ENCODE peak calls at places on chromosomes 13 and 19, in eight cellular contexts. R is SW480; Y is PC-3; V is WTC11; D is Right ventricle myocardium inferior; L is activated CD4-positive, alpha-beta T cell treated with anti-CD3 and anti-CD28 coated beads for 36 hours; B is NCI-H2081; P is activated T-helper 1 cell treated with Interleukin-2 at 50 U/mL for 16 hours. S is an unnamed sample.

GRCh38 chr19:34109596-34109995 is 62.7 kb upstream of the LSM14A start:
- DNase-seq in B (no peak), V (no peak), D (no peak), R (no peak), L (no peak), Y (no peak), P (no peak), S (no peak)

GRCh38 chr19:38932425-38933179 is 1.9 kb downstream of the MRPS12 start:
- DNase-seq in V (peak), D (peak), Y (peak), P (no peak), B (peak), L (peak), R (peak), S (peak)

GRCh38 chr19:49713236-49713845 is 22.4 kb downstream of the CPT1C start:
- DNase-seq in P (no peak), V (no peak), Y (peak), L (no peak), D (no peak), R (no peak), B (no peak), S (no peak)

GRCh38 chr13:111270765-111271164 is 49.7 kb upstream of the TEX29 start:
- DNase-seq in Y (no peak), V (no peak), D (no peak), B (no peak), L (no peak), P (no peak), R (no peak), S (no peak)

GRCh38 chr19:56111601-56112312 is 9.3 kb downstream of the ZNF787 start:
- DNase-seq in L (peak), P (no peak), R (no peak), Y (no peak), V (no peak), B (no peak), D (peak), S (peak)

GRCh38 chr13:105363747-105364177 is 1171.7 kb downstream of the EFNB2 start:
- DNase-seq in V (no peak), Y (no peak), D (no peak), L (no peak), B (peak), P (no peak), R (peak), S (no peak)

GRCh38 chr19:45643927-45644771 is 5.0 kb upstream of the EML2 start:
- DNase-seq in L (no peak), D (no peak), B (no peak), R (no peak), V (no peak), P (no peak), Y (no peak), S (peak)

GRCh38 chr13:100128838-100129237 is 39.9 kb downstream of the PCCA start:
- DNase-seq in P (no peak), V (no peak), B (no peak), R (no peak), Y (no peak), L (no peak), D (no peak), S (no peak)

GRCh38 chr19:44141191-44142013 is at the start of gene ZNF234:
- DNase-seq in L (peak), Y (peak), D (peak), R (peak), V (peak), B (peak), P (peak), S (peak)

GRCh38 chr13:92175330-92175729 is 776.9 kb downstream of the GPC5 start:
- DNase-seq in D (no peak), R (peak), V (peak), Y (peak), L (peak), B (peak), P (no peak), S (peak)

GRCh38 chr13:38566023-38566422 is 120.9 kb upstream of the FREM2 start:
- DNase-seq in R (no peak), B (no peak), Y (no peak), V (no peak), L (no peak), P (no peak), D (no peak), S (no peak)

GRCh38 chr13:93466502-93467036 is 240.0 kb downstream of the GPC6 start:
- DNase-seq in L (no peak), B (no peak), D (no peak), V (no peak), R (no peak), P (no peak), Y (no peak), S (no peak)

GRCh38 chr13:73335226-73335625 is 276.4 kb downstream of the KLF5 start:
- DNase-seq in P (no peak), V (no peak), Y (peak), L (no peak), D (no peak), R (peak), B (no peak), S (no peak)

GRCh38 chr19:34838248-34838647 is 65.2 kb upstream of the ZNF599 start:
- DNase-seq in B (no peak), D (no peak), L (no peak), R (peak), Y (peak), V (no peak), P (no peak), S (no peak)

GRCh38 chr13:46380242-46380641 is 6.8 kb downstream of the RUBCNL start:
- DNase-seq in V (no peak), P (no peak), B (no peak), Y (no peak), L (no peak), R (no peak), D (no peak), S (no peak)

GRCh38 chr19:36169084-36169760 is 17.0 kb upstream of the COX7A1 start:
- DNase-seq in P (no peak), Y (no peak), B (peak), D (no peak), R (no peak), L (no peak), V (no peak), S (peak)

GRCh38 chr13:70424428-70424827 is 316.2 kb upstream of the KLHL1 start:
- DNase-seq in Y (no peak), D (no peak), P (no peak), R (no peak), L (no peak), V (peak), B (peak), S (no peak)

GRCh38 chr19:9615828-9616227 is 5.2 kb downstream of the ZNF561 start:
- DNase-seq in L (no peak), B (no peak), Y (no peak), V (no peak), D (no peak), P (no peak), R (no peak), S (no peak)

GRCh38 chr13:77919351-77920294 is 992 bp upstream of the EDNRB start:
- DNase-seq in B (no peak), D (peak), P (no peak), Y (no peak), R (no peak), L (peak), V (peak), S (no peak)

GRCh38 chr19:42850981-42851717 is 28.4 kb downstream of the PSG1 start:
- DNase-seq in Y (peak), V (no peak), P (no peak), D (no peak), L (no peak), B (no peak), R (peak), S (no peak)

GRCh38 chr13:104949840-104950805 is 1585.3 kb downstream of the EFNB2 start:
- DNase-seq in R (no peak), B (no peak), P (no peak), L (no peak), Y (peak), D (no peak), V (no peak), S (no peak)

GRCh38 chr19:801030-801860 is 4.0 kb downstream of the PTBP1 start:
- DNase-seq in P (no peak), V (no peak), R (no peak), Y (peak), B (peak), D (peak), L (peak), S (no peak)

GRCh38 chr19:13906525-13906904 is 514 bp downstream of the CC2D1A start:
- DNase-seq in D (no peak), L (peak), R (no peak), V (no peak), Y (peak), B (no peak), P (peak), S (peak)

GRCh38 chr13:39462456-39462855 is 140.5 kb downstream of the LHFPL6 start:
- DNase-seq in P (no peak), V (no peak), D (no peak), Y (no peak), L (no peak), R (peak), B (no peak), S (no peak)

GRCh38 chr19:45150180-45150579 is 10.6 kb downstream of the NKPD1 start:
- DNase-seq in D (peak), R (no peak), P (no peak), B (no peak), V (no peak), L (no peak), Y (no peak), S (no peak)

GRCh38 chr19:7928741-7929701 is 3.1 kb upstream of the CTXN1 start:
- DNase-seq in D (no peak), R (peak), P (peak), V (peak), Y (peak), B (no peak), L (peak), S (peak)

GRCh38 chr13:71634605-71635443 is 232.2 kb downstream of the DACH1 start:
- DNase-seq in L (no peak), R (no peak), B (no peak), P (no peak), Y (no peak), D (no peak), V (no peak), S (no peak)

GRCh38 chr13:51222510-51223283 is 499 bp downstream of the FAM124A start:
- DNase-seq in V (peak), D (no peak), P (no peak), Y (peak), L (peak), R (peak), B (no peak), S (no peak)